ENCODE peak calls at places on chromosome 9, in five cellular contexts. F is NB4, B is BE2C, S is SHP77 treated with DMSO at 0.1 percent for 48 hours, T is HCT116. H is an unnamed sample.

GRCh38 chr9:15722888-15723287 is 170.0 kb downstream of the CCDC171 start:
- DNase-seq in F (no peak), B (no peak), S (no peak), T (no peak), H (no peak)

GRCh38 chr9:109239240-109239639 is 72.2 kb upstream of the FRRS1L start:
- DNase-seq in F (no peak), B (no peak), S (no peak), T (no peak), H (no peak)

GRCh38 chr9:22237497-22238363 is 208.9 kb upstream of the DMRTA1 start:
- DNase-seq in F (no peak), B (no peak), S (no peak), T (peak), H (no peak)

GRCh38 chr9:93677641-93678136 is 101.3 kb downstream of the PHF2 start:
- DNase-seq in F (no peak), B (no peak), S (no peak), T (no peak), H (peak)

GRCh38 chr9:22446589-22446949 is at the start of gene DMRTA1:
- DNase-seq in F (no peak), B (peak), S (no peak), T (no peak), H (peak)

GRCh38 chr9:86589273-86589672 is 235.1 kb upstream of the TUT7 start:
- DNase-seq in F (no peak), B (no peak), S (no peak), T (no peak), H (no peak)

GRCh38 chr9:19173598-19174125 is 46.4 kb upstream of the PLIN2 start:
- DNase-seq in F (no peak), B (no peak), S (no peak), T (no peak), H (no peak)

GRCh38 chr9:129596541-129597328 is 24.2 kb downstream of the C9orf50 start:
- DNase-seq in F (no peak), B (no peak), S (no peak), T (peak), H (no peak)

GRCh38 chr9:89469003-89469402 is 28.9 kb downstream of the SEMA4D start:
- DNase-seq in F (no peak), B (no peak), S (no peak), T (no peak), H (no peak)

GRCh38 chr9:80197661-80198060 is 625.9 kb downstream of the TLE4 start:
- DNase-seq in F (no peak), B (no peak), S (no peak), T (no peak), H (no peak)

GRCh38 chr9:85702191-85702590 is 39.6 kb downstream of the AGTPBP1 start:
- DNase-seq in F (no peak), B (no peak), S (no peak), T (no peak), H (no peak)

GRCh38 chr9:128213746-128214497 is 10.7 kb downstream of the DNM1 start:
- DNase-seq in F (no peak), B (no peak), S (no peak), T (no peak), H (no peak)

GRCh38 chr9:137083418-137084004 is 3.3 kb upstream of the MAN1B1 start:
- DNase-seq in F (peak), B (peak), S (no peak), T (peak), H (peak)

GRCh38 chr9:136599811-136600660 is 54.2 kb upstream of the NOTCH1 start:
- DNase-seq in F (no peak), B (no peak), S (no peak), T (no peak), H (no peak)

GRCh38 chr9:112772215-112772509 is 21.6 kb downstream of the SNX30 start:
- DNase-seq in F (no peak), B (no peak), S (no peak), T (no peak), H (no peak)

GRCh38 chr9:96136992-96137665 is 164.8 kb downstream of the HSD17B3 start:
- DNase-seq in F (no peak), B (no peak), S (no peak), T (no peak), H (no peak)

GRCh38 chr9:93304574-93305496 is 120.9 kb downstream of the WNK2 start:
- DNase-seq in F (peak), B (peak), S (no peak), T (no peak), H (peak)

GRCh38 chr9:136860933-136861873 is 4.9 kb downstream of the EDF1 start:
- DNase-seq in F (no peak), B (peak), S (no peak), T (no peak), H (no peak)

GRCh38 chr9:91164724-91165520 is 196.8 kb downstream of the AUH start:
- DNase-seq in F (peak), B (peak), S (no peak), T (peak), H (no peak)

GRCh38 chr9:36479086-36479485 is 79.0 kb upstream of the RNF38 start:
- DNase-seq in F (no peak), B (no peak), S (no peak), T (no peak), H (peak)